ENCODE peak calls at places on chromosome 3, in four cellular contexts. X is CD4-positive, CD25-positive, alpha-beta regulatory T cell; T is Peyer's patch; Y is mesendoderm. L is an unnamed sample. For H3K4me1, the result is how much of the 10 kb centered on the place peaks cover.

GRCh38 chr3:78659386-78659987 is 1108.3 kb downstream of the ROBO1 start:
- DNase-seq in X (no peak), T (no peak), Y (peak), L (no peak)

GRCh38 chr3:128053614-128054013 is 1.4 kb downstream of the SEC61A1 start:
- DNase-seq in X (no peak), T (no peak), Y (no peak), L (no peak)

GRCh38 chr3:52006820-52007133 is 11.1 kb upstream of the RPL29 start:
- DNase-seq in X (no peak), T (no peak), Y (no peak), L (no peak)

GRCh38 chr3:61353353-61353752 is 102.1 kb upstream of the FHIT start:
- DNase-seq in X (no peak), T (no peak), Y (no peak), L (no peak)

GRCh38 chr3:122132949-122133540 is 50.4 kb upstream of the CASR start:
- DNase-seq in X (no peak), T (no peak), Y (no peak), L (no peak)

GRCh38 chr3:143951351-143951971 is 20.2 kb upstream of the DIPK2A start:
- DNase-seq in X (peak), T (peak), Y (peak), L (no peak)

GRCh38 chr3:122530164-122530563 is 15.4 kb upstream of the KPNA1 start:
- DNase-seq in X (no peak), T (no peak), Y (no peak), L (no peak)

GRCh38 chr3:183782576-183782975 is 42.8 kb downstream of the MAP6D1 start:
- DNase-seq in X (no peak), T (no peak), Y (no peak), L (no peak)

GRCh38 chr3:134374791-134375541 is 719 bp upstream of the AMOTL2 start:
- DNase-seq in X (no peak), T (no peak), Y (peak), L (no peak)

GRCh38 chr3:72549819-72550581 is 298.2 kb downstream of the SHQ1 start:
- DNase-seq in X (no peak), T (no peak), Y (no peak), L (peak)

GRCh38 chr3:52393131-52393807 is 51.6 kb downstream of the SEMA3G start:
- DNase-seq in X (no peak), T (no peak), Y (no peak), L (no peak)

GRCh38 chr3:143535994-143536784 is 312.1 kb downstream of the SLC9A9 start:
- DNase-seq in X (no peak), T (no peak), Y (no peak), L (no peak)

GRCh38 chr3:17845026-17845425 is 102.6 kb upstream of the TBC1D5 start:
- DNase-seq in X (no peak), T (no peak), Y (no peak), L (no peak)

GRCh38 chr3:52670621-52671521 is 14.8 kb downstream of the PBRM1 start:
- DNase-seq in X (no peak), T (no peak), Y (peak), L (peak)

GRCh38 chr3:69696365-69696764 is 42.9 kb upstream of the MITF start:
- DNase-seq in X (no peak), T (no peak), Y (no peak), L (no peak)

GRCh38 chr3:43177092-43177491 is 71.2 kb upstream of the POMGNT2 start:
- DNase-seq in X (no peak), T (no peak), Y (no peak), L (no peak)

GRCh38 chr3:106425021-106425420 is 556.2 kb upstream of the CBLB start:
- DNase-seq in X (no peak), T (no peak), Y (no peak), L (no peak)

GRCh38 chr3:132006605-132007204 is 28.1 kb downstream of the CPNE4 start:
- DNase-seq in X (no peak), T (no peak), Y (peak), L (no peak)

GRCh38 chr3:169999433-169999832 is 32.8 kb downstream of the SEC62 start:
- DNase-seq in X (no peak), T (no peak), Y (no peak), L (no peak)

GRCh38 chr3:99997293-99997692 is 117.0 kb downstream of the FILIP1L start:
- DNase-seq in X (no peak), T (no peak), Y (no peak), L (no peak)

GRCh38 chr3:177061382-177061781 is 135.9 kb downstream of the TBL1XR1 start:
- DNase-seq in X (no peak), T (no peak), Y (no peak), L (no peak)
- H3K4me1 ChIP-seq in X (half or more), T (under half), Y (under half), L (under half)

GRCh38 chr3:58531956-58532355 is 5.0 kb downstream of the ACOX2 start:
- DNase-seq in X (no peak), T (no peak), Y (no peak), L (no peak)

GRCh38 chr3:58531555-58531954 is 5.4 kb downstream of the ACOX2 start:
- DNase-seq in X (no peak), T (no peak), Y (no peak), L (no peak)

GRCh38 chr3:58529516-58530353 is 7.3 kb downstream of the ACOX2 start:
- DNase-seq in X (no peak), T (no peak), Y (peak), L (no peak)

GRCh38 chr3:58528629-58529028 is 8.4 kb downstream of the ACOX2 start:
- DNase-seq in X (no peak), T (no peak), Y (no peak), L (no peak)

DNA sequence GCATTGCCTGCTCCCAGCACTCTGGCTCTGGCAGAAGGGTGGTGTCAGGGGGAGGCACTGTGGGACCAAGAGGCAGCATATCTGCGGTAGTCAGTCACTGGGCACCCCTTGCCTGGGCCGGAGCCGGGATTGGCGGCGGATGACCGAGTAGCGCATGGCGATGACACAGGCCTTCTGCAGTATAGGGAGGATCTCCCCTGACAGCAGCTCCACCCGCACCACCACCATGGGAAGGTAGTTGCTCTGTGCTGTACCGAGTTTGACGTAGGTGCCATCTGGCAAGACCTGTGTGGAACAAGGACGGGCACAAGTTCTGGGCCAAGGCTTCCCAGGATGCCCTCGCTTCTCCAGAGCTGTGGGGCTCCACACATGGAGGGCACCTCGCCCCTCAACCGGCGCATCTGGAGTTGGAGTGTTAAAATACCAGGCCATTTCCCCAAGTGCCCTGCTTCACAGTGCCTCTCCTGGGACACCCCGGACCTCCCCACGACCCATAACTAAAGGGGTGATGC is 6.6 kb downstream of the ACOX2 start:
- DNase-seq in X (no peak), T (no peak), Y (no peak), L (no peak)
- H3K4me1 ChIP-seq in X (under half), T (under half), Y (under half), L (under half)

GRCh38 chr3:119665954-119666559 is 5.7 kb upstream of the POPDC2 start:
- DNase-seq in X (no peak), T (no peak), Y (no peak), L (no peak)
- H3K4me1 ChIP-seq in X (under half), T (under half), Y (under half), L (under half)

GRCh38 chr3:125119752-125120369 is 64.1 kb upstream of the HEG1 start:
- DNase-seq in X (no peak), T (no peak), Y (no peak), L (no peak)

GRCh38 chr3:125115640-125116039 is 59.8 kb upstream of the HEG1 start:
- DNase-seq in X (no peak), T (no peak), Y (no peak), L (no peak)

GRCh38 chr3:125118600-125118999 is 62.8 kb upstream of the HEG1 start:
- DNase-seq in X (no peak), T (no peak), Y (no peak), L (no peak)

GRCh38 chr3:125117631-125118191 is 61.9 kb upstream of the HEG1 start:
- DNase-seq in X (no peak), T (no peak), Y (no peak), L (no peak)

DNA sequence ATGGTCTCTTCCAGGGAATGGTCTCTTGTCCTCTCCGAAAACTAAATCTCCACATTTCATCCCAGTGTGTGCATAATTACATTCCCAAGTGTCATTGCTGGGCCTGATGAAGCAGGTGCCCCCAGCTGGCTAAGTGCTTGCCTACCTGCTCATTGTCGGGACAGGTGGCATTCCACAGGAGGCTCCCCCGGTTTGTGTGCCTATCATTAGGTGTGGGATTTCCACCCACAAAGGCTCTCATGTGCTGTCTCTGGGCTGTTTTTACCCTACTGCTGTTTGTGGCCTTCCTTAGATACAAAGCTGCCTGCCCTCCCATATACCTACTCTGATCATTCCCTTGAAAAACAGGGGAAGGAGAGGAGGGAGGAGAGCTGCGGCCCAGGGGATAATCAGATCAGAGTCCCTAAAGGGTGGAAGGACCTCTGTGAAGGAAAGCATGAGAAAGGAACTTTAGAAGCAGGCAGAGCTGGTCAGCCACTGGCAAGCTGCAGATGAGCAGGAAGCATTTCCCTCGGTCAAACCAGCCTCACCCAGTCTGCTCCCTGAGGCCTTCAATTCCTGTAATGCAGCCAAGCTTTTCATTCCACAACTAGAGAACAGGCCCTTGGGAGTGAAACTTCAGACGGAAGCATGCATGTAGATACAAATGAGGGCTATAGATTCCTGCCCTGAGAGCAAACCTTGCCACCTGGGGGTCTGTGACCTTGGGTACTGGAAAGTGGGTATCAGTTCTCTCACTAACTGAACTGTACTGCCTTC is 60.7 kb upstream of the HEG1 start:
- DNase-seq in X (no peak), T (no peak), Y (peak), L (no peak)
- H3K4me1 ChIP-seq in X (under half), T (under half), Y (under half), L (under half)

DNA sequence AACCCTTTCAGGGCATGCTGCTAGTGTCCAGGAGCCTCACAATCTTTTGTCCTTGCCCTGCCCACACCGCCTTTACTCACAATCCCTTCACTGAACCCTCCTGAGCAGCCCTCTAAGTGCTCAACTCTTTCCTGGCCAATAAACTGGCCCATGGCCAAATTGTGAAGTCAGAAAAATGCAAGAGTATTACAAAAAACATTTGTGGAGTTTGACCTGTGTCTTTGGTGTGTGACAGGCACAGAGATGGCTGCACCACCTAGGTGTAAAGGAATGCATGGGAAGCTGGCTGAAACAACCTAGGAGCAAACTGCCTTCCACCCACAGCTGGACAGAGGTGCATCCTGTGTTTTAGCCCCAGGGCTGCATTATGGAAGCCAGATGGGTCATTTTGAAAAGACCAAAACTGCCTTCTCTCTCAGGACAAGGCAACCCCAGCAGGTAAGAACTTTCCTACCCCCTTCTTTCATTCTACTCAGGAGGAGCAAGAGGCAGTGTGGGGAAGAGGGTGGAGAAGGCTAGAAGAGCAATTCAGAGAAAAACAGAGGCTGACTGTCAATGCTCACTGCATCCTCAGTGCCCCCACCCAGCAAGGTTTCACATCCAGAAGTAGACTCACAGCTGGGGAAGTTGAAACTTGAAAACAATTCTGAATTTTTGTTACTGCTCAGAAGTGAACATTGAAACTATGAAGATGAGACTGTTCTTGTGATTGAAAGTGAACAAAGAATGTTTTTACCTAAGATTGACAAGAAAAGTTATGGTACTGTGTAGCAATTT is 78.6 kb downstream of the TRIM42 start:
- DNase-seq in X (no peak), T (no peak), Y (no peak), L (no peak)
- H3K4me1 ChIP-seq in X (under half), T (under half), Y (under half), L (under half)

DNA sequence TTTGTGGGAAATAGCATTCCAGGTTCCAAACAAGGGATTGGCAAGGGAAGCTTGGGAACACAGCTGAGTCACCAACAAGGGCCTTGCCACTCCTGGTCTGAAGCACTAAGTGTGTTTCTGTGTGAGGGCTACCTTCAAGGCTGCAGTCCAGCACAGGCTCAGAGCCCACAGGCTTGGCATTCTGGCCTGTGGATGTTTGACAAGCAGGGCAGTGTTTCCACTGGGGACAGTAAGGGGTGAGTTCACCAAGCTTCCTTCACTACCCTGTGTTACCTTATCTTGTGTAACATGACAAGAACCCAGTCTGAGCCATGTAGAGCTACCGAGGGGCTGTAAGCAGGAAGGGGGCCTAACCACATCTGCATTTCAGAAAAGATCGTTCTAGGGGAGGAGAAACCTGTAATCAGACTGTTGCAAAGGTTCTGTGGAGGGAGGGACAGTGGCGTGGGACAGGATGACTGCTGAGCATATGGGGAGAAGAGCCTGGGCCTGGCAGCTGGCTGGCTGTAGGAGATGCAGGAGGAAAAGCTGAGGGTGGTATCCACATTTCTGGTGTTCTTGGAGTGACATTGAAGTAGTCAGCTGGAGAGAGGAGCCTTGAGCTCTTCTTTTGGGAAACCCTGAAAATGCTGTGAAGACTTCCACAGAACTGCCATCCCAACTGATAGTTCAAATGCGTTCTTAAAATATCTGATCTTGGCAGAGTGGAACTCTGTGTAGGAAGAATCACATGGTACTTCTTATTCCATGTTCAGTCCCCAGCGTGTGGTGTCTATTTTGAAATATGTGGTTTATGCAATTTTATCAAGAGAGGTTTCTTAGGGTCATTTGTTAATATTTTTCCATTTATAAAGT is 61.3 kb downstream of the CTDSPL start:
- DNase-seq in X (no peak), T (no peak), Y (no peak), L (no peak)
- H3K4me1 ChIP-seq in X (under half), T (under half), Y (under half), L (under half)

DNA sequence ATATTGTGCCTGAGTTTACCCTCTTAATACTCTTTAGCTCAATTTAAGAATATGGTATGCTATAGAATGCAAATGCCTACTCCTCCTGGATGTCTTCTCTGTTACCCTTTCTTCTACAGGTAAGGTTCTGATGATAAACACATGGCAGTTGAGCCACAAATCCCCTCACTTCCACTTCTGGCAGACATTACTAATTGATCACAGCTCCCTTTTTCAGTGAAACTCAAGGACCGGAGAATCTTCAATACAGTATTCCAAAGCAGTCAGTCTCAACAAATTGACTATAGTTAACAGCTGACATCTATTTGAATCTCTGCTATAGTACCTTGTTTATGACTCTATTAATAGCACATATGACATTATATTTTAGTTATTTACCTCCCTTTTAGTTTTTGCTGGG is 232.1 kb upstream of the ADAMTS9 start:
- DNase-seq in X (no peak), T (no peak), Y (no peak), L (no peak)
- H3K4me1 ChIP-seq in X (under half), T (under half), Y (under half), L (under half)